ENCODE peak calls at places on chromosome 1, in five cellular contexts. L is cardiac muscle cell, M is PC-3, C is WTC11, J is endothelial cell. G is an unnamed sample.

GRCh38 chr1:46179138-46180081 is 3.1 kb upstream of the P3R3URF start:
- DNase-seq in L (peak; percentile 89), M (peak; percentile 89), C (peak; percentile 86), J (peak; percentile 77), G (peak; percentile 70)

GRCh38 chr1:118486213-118486612 is 301.2 kb upstream of the SPAG17 start:
- DNase-seq in L (no peak), M (no peak), C (no peak), J (no peak), G (no peak)

GRCh38 chr1:206684478-206685255 is at the start of gene MAPKAPK2:
- DNase-seq in L (peak; percentile 94), M (peak; percentile 76), C (peak; percentile 68), J (peak; percentile 74), G (no peak)

GRCh38 chr1:154760469-154760933 is 109.6 kb downstream of the KCNN3 start:
- DNase-seq in L (peak; percentile 80), M (peak; percentile 56), C (peak; percentile 87), J (peak; percentile 79), G (no peak)

GRCh38 chr1:113701429-113701828 is 57.9 kb downstream of the PHTF1 start:
- DNase-seq in L (no peak), M (no peak), C (peak; percentile 20), J (no peak), G (no peak)

GRCh38 chr1:216830402-216830801 is 107.2 kb upstream of the ESRRG start:
- DNase-seq in L (no peak), M (no peak), C (no peak), J (no peak), G (no peak)

GRCh38 chr1:177355575-177355974 is 184.8 kb downstream of the BRINP2 start:
- DNase-seq in L (peak; percentile 50), M (peak; percentile 60), C (peak; percentile 33), J (peak; percentile 40), G (no peak)

GRCh38 chr1:58824753-58825389 is 41.0 kb upstream of the JUN start:
- DNase-seq in L (no peak), M (peak; percentile 62), C (no peak), J (no peak), G (no peak)

GRCh38 chr1:19804786-19805390 is 5.2 kb upstream of the TMCO4 start:
- DNase-seq in L (no peak), M (no peak), C (no peak), J (no peak), G (peak; percentile 53)

GRCh38 chr1:115810609-115811008 is 30.3 kb downstream of the NHLH2 start:
- DNase-seq in L (no peak), M (no peak), C (no peak), J (no peak), G (no peak)

GRCh38 chr1:3161130-3161840 is 92.3 kb downstream of the PRDM16 start:
- DNase-seq in L (no peak), M (no peak), C (no peak), J (no peak), G (no peak)

GRCh38 chr1:221074325-221074724 is 195.1 kb downstream of the HLX start:
- DNase-seq in L (no peak), M (peak; percentile 34), C (no peak), J (no peak), G (no peak)

GRCh38 chr1:178417858-178418257 is 78.9 kb downstream of the CLEC20A start:
- DNase-seq in L (no peak), M (peak; percentile 96), C (no peak), J (no peak), G (no peak)

GRCh38 chr1:240306673-240307072 is 215.0 kb downstream of the FMN2 start:
- DNase-seq in L (no peak), M (no peak), C (no peak), J (no peak), G (no peak)

GRCh38 chr1:205594846-205595245 is 37.0 kb downstream of the ELK4 start:
- DNase-seq in L (no peak), M (no peak), C (no peak), J (no peak), G (no peak)

GRCh38 chr1:247118946-247119446 is 14.8 kb upstream of the ZNF669 start:
- DNase-seq in L (peak; percentile 80), M (peak; percentile 45), C (peak; percentile 92), J (peak; percentile 54), G (no peak)

GRCh38 chr1:110474444-110474843 is 23.5 kb downstream of the PROK1 start:
- DNase-seq in L (no peak), M (no peak), C (no peak), J (no peak), G (no peak)

GRCh38 chr1:199113265-199113869 is 474.5 kb downstream of the PTPRC start:
- DNase-seq in L (peak; percentile 50), M (peak; percentile 73), C (peak; percentile 70), J (peak; percentile 56), G (peak; percentile 35)

GRCh38 chr1:52855584-52855983 is 13.0 kb downstream of the ZYG11A start:
- DNase-seq in L (no peak), M (no peak), C (no peak), J (no peak), G (no peak)

GRCh38 chr1:56916630-56917029 is 49.2 kb downstream of the C8B start:
- DNase-seq in L (no peak), M (no peak), C (no peak), J (no peak), G (no peak)

GRCh38 chr1:48105167-48105566 is 108.0 kb upstream of the TRABD2B start:
- DNase-seq in L (no peak), M (no peak), C (no peak), J (no peak), G (no peak)

GRCh38 chr1:81408404-81408803 is 392.3 kb upstream of the ADGRL2 start:
- DNase-seq in L (no peak), M (no peak), C (no peak), J (no peak), G (no peak)

GRCh38 chr1:103373991-103374390 is 151.5 kb upstream of the RNPC3 start:
- DNase-seq in L (no peak), M (no peak), C (no peak), J (no peak), G (no peak)

GRCh38 chr1:246448373-246448772 is 58.7 kb downstream of the SMYD3 start:
- DNase-seq in L (no peak), M (no peak), C (no peak), J (no peak), G (no peak)

GRCh38 chr1:8702121-8702520 is 115.3 kb downstream of the RERE start:
- DNase-seq in L (peak; percentile 48), M (peak; percentile 90), C (no peak), J (peak; percentile 26), G (no peak)

GRCh38 chr1:83511327-83511726 is 487.6 kb downstream of the TTLL7 start:
- DNase-seq in L (no peak), M (no peak), C (no peak), J (no peak), G (no peak)

GRCh38 chr1:212710566-212710965 is 10.9 kb upstream of the BATF3 start:
- DNase-seq in L (no peak), M (no peak), C (no peak), J (no peak), G (no peak)

GRCh38 chr1:89259283-89259971 is 13.2 kb downstream of the GBP5 start:
- DNase-seq in L (no peak), M (no peak), C (no peak), J (no peak), G (no peak)

GRCh38 chr1:234591131-234591530 is 18.8 kb downstream of the IRF2BP2 start:
- DNase-seq in L (no peak), M (no peak), C (no peak), J (no peak), G (no peak)
- TF ChIP-seq CTCF in L (no peak), M (no peak), C (no peak), J (no peak), G (no peak)

GRCh38 chr1:70528591-70529333 is 117.7 kb downstream of the CTH start:
- DNase-seq in L (peak; percentile 54), M (peak; percentile 56), C (peak; percentile 53), J (peak; percentile 38), G (no peak)
- TF ChIP-seq CTCF in L (peak; percentile 61), M (peak; percentile 72), C (peak; percentile 31), J (no peak), G (peak; percentile 78)

DNA sequence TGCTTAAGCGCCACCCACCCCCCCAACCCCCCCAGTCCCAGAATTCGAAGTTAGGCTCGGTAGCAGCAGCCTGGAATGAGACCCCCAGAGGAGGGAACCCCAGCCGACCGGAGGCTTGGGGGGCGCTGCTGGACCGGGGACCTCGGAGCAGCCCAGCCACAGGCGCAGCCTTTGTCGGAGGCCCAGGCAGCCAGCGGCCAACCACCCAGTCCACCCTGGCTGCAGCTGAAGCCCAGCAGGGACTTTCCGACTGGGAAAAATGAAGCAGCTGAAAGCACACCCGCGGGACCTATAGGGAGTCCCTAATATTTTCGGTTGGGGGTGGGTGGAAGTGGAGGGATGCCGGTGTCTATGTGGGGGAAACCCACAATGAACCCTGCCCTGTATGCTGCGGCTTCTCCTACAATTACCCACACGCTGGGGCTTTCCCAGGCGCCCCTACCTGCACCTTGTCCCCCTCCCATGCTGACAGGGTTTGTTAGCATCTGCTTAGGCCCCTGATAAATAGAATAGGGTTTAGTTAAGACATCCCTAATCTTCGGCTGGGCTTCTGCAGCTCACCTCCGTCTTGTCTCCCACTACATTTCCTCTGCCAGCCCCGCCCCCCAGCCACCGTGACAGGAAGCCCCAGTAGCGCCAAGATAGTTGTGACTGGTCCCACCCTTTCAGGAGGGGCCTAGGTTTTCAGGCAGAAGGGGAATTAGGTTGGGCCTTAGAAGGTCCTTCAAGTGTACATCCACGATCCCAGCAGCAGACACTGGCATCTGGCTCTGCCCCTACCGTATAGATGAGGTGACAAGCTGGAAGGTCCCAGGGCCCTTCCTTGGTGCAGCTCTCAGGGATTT is 838 bp downstream of the CCDC28B start:
- DNase-seq in L (peak; percentile 74), M (no peak), C (peak; percentile 61), J (peak; percentile 60), G (no peak)
- TF ChIP-seq CTCF in L (no peak), M (no peak), C (no peak), J (no peak), G (peak; percentile 5)

GRCh38 chr1:244010191-244010590 is 40.9 kb upstream of the ZBTB18 start:
- DNase-seq in L (no peak), M (peak; percentile 49), C (peak; percentile 49), J (no peak), G (no peak)
- TF ChIP-seq CTCF in L (no peak), M (no peak), C (no peak), J (no peak), G (no peak)